ENCODE peak calls at places on chromosomes 6 and 20, in seven cellular contexts. One of them, this sample, is unnamed.

GRCh38 chr6:63923139-63923739 is 287.6 kb downstream of the PHF3 start:
- DNase-seq in NCI-H1417: peak; percentile 26
- DNase-seq in small intestine: peak; percentile 13
- DNase-seq in non-pigmented ciliary epithelial cell: peak; percentile 3
- DNase-seq in SK-N-SH: peak; percentile 47
- DNase-seq in ACHN: peak; percentile 39
- DNase-seq in endodermal cell: no peak
- DNase-seq in this sample: peak; percentile 57

GRCh38 chr6:159679091-159680077 is 13.7 kb downstream of the SOD2 start:
- DNase-seq in endodermal cell: no peak
- DNase-seq in small intestine: no peak
- DNase-seq in NCI-H1417: no peak
- DNase-seq in SK-N-SH: no peak
- DNase-seq in ACHN: no peak
- DNase-seq in non-pigmented ciliary epithelial cell: no peak
- DNase-seq in this sample: no peak

GRCh38 chr6:67184405-67184804 is 1450.7 kb upstream of the ADGRB3 start:
- DNase-seq in non-pigmented ciliary epithelial cell: no peak
- DNase-seq in endodermal cell: no peak
- DNase-seq in small intestine: no peak
- DNase-seq in ACHN: no peak
- DNase-seq in SK-N-SH: no peak
- DNase-seq in NCI-H1417: no peak
- DNase-seq in this sample: no peak

GRCh38 chr6:18203786-18204185 is 48.6 kb downstream of the KDM1B start:
- DNase-seq in NCI-H1417: no peak
- DNase-seq in non-pigmented ciliary epithelial cell: no peak
- DNase-seq in endodermal cell: peak; percentile 33
- DNase-seq in ACHN: no peak
- DNase-seq in small intestine: no peak
- DNase-seq in SK-N-SH: no peak
- DNase-seq in this sample: no peak

GRCh38 chr6:16146527-16146955 is 17.7 kb downstream of the MYLIP start:
- DNase-seq in small intestine: peak; percentile 66
- DNase-seq in NCI-H1417: no peak
- DNase-seq in non-pigmented ciliary epithelial cell: no peak
- DNase-seq in ACHN: no peak
- DNase-seq in SK-N-SH: peak; percentile 38
- DNase-seq in endodermal cell: no peak
- DNase-seq in this sample: no peak

GRCh38 chr6:33192105-33192646 is at the start of gene COL11A2:
- DNase-seq in NCI-H1417: no peak
- DNase-seq in small intestine: no peak
- DNase-seq in SK-N-SH: peak; percentile 73
- DNase-seq in endodermal cell: peak; percentile 71
- DNase-seq in non-pigmented ciliary epithelial cell: no peak
- DNase-seq in ACHN: no peak
- DNase-seq in this sample: no peak

GRCh38 chr6:60687085-60687484 is 1598.9 kb downstream of the KHDRBS2 start:
- DNase-seq in ACHN: no peak
- DNase-seq in SK-N-SH: no peak
- DNase-seq in endodermal cell: no peak
- DNase-seq in small intestine: no peak
- DNase-seq in NCI-H1417: no peak
- DNase-seq in non-pigmented ciliary epithelial cell: no peak
- DNase-seq in this sample: no peak

GRCh38 chr20:60249436-60249835 is 291.2 kb downstream of the CDH26 start:
- DNase-seq in NCI-H1417: no peak
- DNase-seq in small intestine: no peak
- DNase-seq in SK-N-SH: no peak
- DNase-seq in endodermal cell: no peak
- DNase-seq in non-pigmented ciliary epithelial cell: peak; percentile 85
- DNase-seq in ACHN: peak; percentile 94
- DNase-seq in this sample: peak; percentile 39

GRCh38 chr6:14732845-14733757 is 512.8 kb upstream of the JARID2 start:
- DNase-seq in small intestine: no peak
- DNase-seq in endodermal cell: peak; percentile 70
- DNase-seq in NCI-H1417: no peak
- DNase-seq in non-pigmented ciliary epithelial cell: no peak
- DNase-seq in ACHN: peak; percentile 11
- DNase-seq in SK-N-SH: no peak
- DNase-seq in this sample: peak; percentile 38

GRCh38 chr6:19327684-19328083 is 509.5 kb upstream of the ID4 start:
- DNase-seq in NCI-H1417: peak; percentile 65
- DNase-seq in non-pigmented ciliary epithelial cell: no peak
- DNase-seq in ACHN: no peak
- DNase-seq in small intestine: no peak
- DNase-seq in endodermal cell: no peak
- DNase-seq in SK-N-SH: no peak
- DNase-seq in this sample: no peak

GRCh38 chr6:135578976-135579375 is 81.4 kb upstream of the AHI1 start:
- DNase-seq in endodermal cell: no peak
- DNase-seq in ACHN: no peak
- DNase-seq in NCI-H1417: no peak
- DNase-seq in SK-N-SH: no peak
- DNase-seq in non-pigmented ciliary epithelial cell: no peak
- DNase-seq in small intestine: no peak
- DNase-seq in this sample: no peak

GRCh38 chr6:443621-444175 is 52.1 kb downstream of the IRF4 start:
- DNase-seq in small intestine: no peak
- DNase-seq in endodermal cell: no peak
- DNase-seq in ACHN: no peak
- DNase-seq in non-pigmented ciliary epithelial cell: no peak
- DNase-seq in NCI-H1417: no peak
- DNase-seq in SK-N-SH: no peak
- DNase-seq in this sample: no peak

GRCh38 chr6:47407295-47408281 is 70.0 kb upstream of the CD2AP start:
- DNase-seq in NCI-H1417: no peak
- DNase-seq in SK-N-SH: no peak
- DNase-seq in non-pigmented ciliary epithelial cell: no peak
- DNase-seq in small intestine: peak; percentile 46
- DNase-seq in ACHN: peak; percentile 47
- DNase-seq in endodermal cell: no peak
- DNase-seq in this sample: peak; percentile 83

GRCh38 chr6:137188855-137189254 is 15.4 kb upstream of the IL22RA2 start:
- DNase-seq in ACHN: peak; percentile 13
- DNase-seq in non-pigmented ciliary epithelial cell: no peak
- DNase-seq in endodermal cell: no peak
- DNase-seq in NCI-H1417: peak; percentile 30
- DNase-seq in SK-N-SH: no peak
- DNase-seq in small intestine: no peak
- DNase-seq in this sample: no peak

GRCh38 chr6:130033999-130034814 is 15.8 kb downstream of the L3MBTL3 start:
- DNase-seq in NCI-H1417: no peak
- DNase-seq in small intestine: peak; percentile 11
- DNase-seq in endodermal cell: no peak
- DNase-seq in SK-N-SH: no peak
- DNase-seq in ACHN: no peak
- DNase-seq in non-pigmented ciliary epithelial cell: peak; percentile 43
- DNase-seq in this sample: peak; percentile 54

GRCh38 chr20:10115021-10115420 is 80.2 kb downstream of the ANKEF1 start:
- DNase-seq in non-pigmented ciliary epithelial cell: peak; percentile 75
- DNase-seq in small intestine: no peak
- DNase-seq in ACHN: peak; percentile 34
- DNase-seq in SK-N-SH: no peak
- DNase-seq in endodermal cell: no peak
- DNase-seq in NCI-H1417: no peak
- DNase-seq in this sample: peak; percentile 1

GRCh38 chr6:129489215-129489765 is 220.7 kb downstream of the ARHGAP18 start:
- DNase-seq in SK-N-SH: no peak
- DNase-seq in small intestine: no peak
- DNase-seq in endodermal cell: no peak
- DNase-seq in NCI-H1417: no peak
- DNase-seq in non-pigmented ciliary epithelial cell: no peak
- DNase-seq in ACHN: no peak
- DNase-seq in this sample: no peak

GRCh38 chr6:147467891-147468290 is 40.6 kb upstream of the SAMD5 start:
- DNase-seq in SK-N-SH: no peak
- DNase-seq in non-pigmented ciliary epithelial cell: no peak
- DNase-seq in small intestine: no peak
- DNase-seq in endodermal cell: no peak
- DNase-seq in NCI-H1417: no peak
- DNase-seq in ACHN: no peak
- DNase-seq in this sample: no peak

GRCh38 chr6:15464211-15464725 is 198.6 kb downstream of the DTNBP1 start:
- DNase-seq in non-pigmented ciliary epithelial cell: no peak
- DNase-seq in endodermal cell: peak; percentile 83
- DNase-seq in NCI-H1417: peak; percentile 18
- DNase-seq in ACHN: peak; percentile 29
- DNase-seq in small intestine: peak; percentile 40
- DNase-seq in SK-N-SH: no peak
- DNase-seq in this sample: peak; percentile 7

GRCh38 chr6:166253277-166254229 is 54.6 kb downstream of the PRR18 start:
- DNase-seq in NCI-H1417: no peak
- DNase-seq in SK-N-SH: peak; percentile 66
- DNase-seq in endodermal cell: peak; percentile 91
- DNase-seq in ACHN: no peak
- DNase-seq in small intestine: no peak
- DNase-seq in non-pigmented ciliary epithelial cell: no peak
- DNase-seq in this sample: no peak

GRCh38 chr6:82022614-82023102 is 224.9 kb downstream of the IBTK start:
- DNase-seq in SK-N-SH: no peak
- DNase-seq in non-pigmented ciliary epithelial cell: no peak
- DNase-seq in NCI-H1417: no peak
- DNase-seq in endodermal cell: no peak
- DNase-seq in small intestine: peak; percentile 75
- DNase-seq in ACHN: peak; percentile 78
- DNase-seq in this sample: peak; percentile 85

GRCh38 chr6:79134699-79135474 is 56.8 kb upstream of the PHIP start:
- DNase-seq in small intestine: no peak
- DNase-seq in SK-N-SH: no peak
- DNase-seq in ACHN: no peak
- DNase-seq in endodermal cell: no peak
- DNase-seq in non-pigmented ciliary epithelial cell: no peak
- DNase-seq in NCI-H1417: peak; percentile 40
- DNase-seq in this sample: no peak

GRCh38 chr20:58624687-58625086 is 26.4 kb upstream of the STX16 start:
- DNase-seq in non-pigmented ciliary epithelial cell: no peak
- DNase-seq in SK-N-SH: no peak
- DNase-seq in ACHN: no peak
- DNase-seq in NCI-H1417: no peak
- DNase-seq in endodermal cell: no peak
- DNase-seq in small intestine: no peak
- DNase-seq in this sample: no peak

GRCh38 chr6:52389626-52390360 is 27.8 kb downstream of the PAQR8 start:
- DNase-seq in NCI-H1417: no peak
- DNase-seq in endodermal cell: no peak
- DNase-seq in non-pigmented ciliary epithelial cell: no peak
- DNase-seq in ACHN: peak; percentile 65
- DNase-seq in small intestine: peak; percentile 99
- DNase-seq in SK-N-SH: peak; percentile 63
- DNase-seq in this sample: peak; percentile 69

GRCh38 chr6:654136-654535 is 2.8 kb downstream of the HUS1B start:
- DNase-seq in NCI-H1417: no peak
- DNase-seq in small intestine: no peak
- DNase-seq in non-pigmented ciliary epithelial cell: no peak
- DNase-seq in SK-N-SH: no peak
- DNase-seq in ACHN: no peak
- DNase-seq in endodermal cell: no peak
- DNase-seq in this sample: no peak

GRCh38 chr6:105522626-105523322 is 119.9 kb upstream of the PREP start:
- DNase-seq in non-pigmented ciliary epithelial cell: no peak
- DNase-seq in NCI-H1417: no peak
- DNase-seq in SK-N-SH: no peak
- DNase-seq in ACHN: no peak
- DNase-seq in endodermal cell: no peak
- DNase-seq in small intestine: no peak
- DNase-seq in this sample: peak; percentile 20

GRCh38 chr6:108446629-108447150 is 114.0 kb upstream of the FOXO3 start:
- DNase-seq in non-pigmented ciliary epithelial cell: no peak
- DNase-seq in endodermal cell: no peak
- DNase-seq in SK-N-SH: no peak
- DNase-seq in small intestine: no peak
- DNase-seq in ACHN: no peak
- DNase-seq in NCI-H1417: no peak
- DNase-seq in this sample: no peak

GRCh38 chr6:71043902-71044301 is 87.0 kb upstream of the B3GAT2 start:
- DNase-seq in NCI-H1417: no peak
- DNase-seq in non-pigmented ciliary epithelial cell: no peak
- DNase-seq in ACHN: no peak
- DNase-seq in SK-N-SH: no peak
- DNase-seq in small intestine: no peak
- DNase-seq in endodermal cell: no peak
- DNase-seq in this sample: no peak

GRCh38 chr20:32325706-32326506 is 32.2 kb upstream of the ASXL1 start:
- DNase-seq in NCI-H1417: no peak
- DNase-seq in small intestine: peak; percentile 79
- DNase-seq in endodermal cell: no peak
- DNase-seq in non-pigmented ciliary epithelial cell: no peak
- DNase-seq in SK-N-SH: no peak
- DNase-seq in ACHN: peak; percentile 41
- DNase-seq in this sample: peak; percentile 84

GRCh38 chr6:148223424-148223842 is 119.2 kb upstream of the SASH1 start:
- DNase-seq in SK-N-SH: no peak
- DNase-seq in non-pigmented ciliary epithelial cell: no peak
- DNase-seq in ACHN: no peak
- DNase-seq in endodermal cell: no peak
- DNase-seq in NCI-H1417: no peak
- DNase-seq in small intestine: no peak
- DNase-seq in this sample: no peak

GRCh38 chr20:14453259-14453658 is 115.8 kb upstream of the FLRT3 start:
- DNase-seq in NCI-H1417: no peak
- DNase-seq in small intestine: no peak
- DNase-seq in endodermal cell: no peak
- DNase-seq in SK-N-SH: no peak
- DNase-seq in non-pigmented ciliary epithelial cell: no peak
- DNase-seq in ACHN: no peak
- DNase-seq in this sample: no peak

GRCh38 chr20:6178537-6178936 is 55.7 kb upstream of the FERMT1 start:
- DNase-seq in small intestine: peak; percentile 47
- DNase-seq in non-pigmented ciliary epithelial cell: no peak
- DNase-seq in NCI-H1417: peak; percentile 8
- DNase-seq in ACHN: peak; percentile 37
- DNase-seq in endodermal cell: no peak
- DNase-seq in SK-N-SH: peak; percentile 28
- DNase-seq in this sample: peak; percentile 35

GRCh38 chr6:96899019-96899418 is 1.3 kb upstream of the NDUFAF4 start:
- DNase-seq in non-pigmented ciliary epithelial cell: peak; percentile 13
- DNase-seq in SK-N-SH: peak; percentile 19
- DNase-seq in ACHN: peak; percentile 56
- DNase-seq in small intestine: peak; percentile 51
- DNase-seq in NCI-H1417: peak; percentile 31
- DNase-seq in endodermal cell: no peak
- DNase-seq in this sample: peak; percentile 53

GRCh38 chr20:17594443-17594842 is 24.6 kb downstream of the DSTN start:
- DNase-seq in SK-N-SH: no peak
- DNase-seq in small intestine: no peak
- DNase-seq in non-pigmented ciliary epithelial cell: peak; percentile 34
- DNase-seq in ACHN: no peak
- DNase-seq in endodermal cell: no peak
- DNase-seq in NCI-H1417: no peak
- DNase-seq in this sample: no peak

GRCh38 chr6:41892921-41893564 is 2.1 kb downstream of the USP49 start:
- DNase-seq in small intestine: no peak
- DNase-seq in non-pigmented ciliary epithelial cell: no peak
- DNase-seq in ACHN: no peak
- DNase-seq in NCI-H1417: no peak
- DNase-seq in endodermal cell: no peak
- DNase-seq in SK-N-SH: no peak
- DNase-seq in this sample: no peak

GRCh38 chr6:75427342-75427741 is 66.3 kb downstream of the FILIP1 start:
- DNase-seq in SK-N-SH: no peak
- DNase-seq in endodermal cell: no peak
- DNase-seq in non-pigmented ciliary epithelial cell: no peak
- DNase-seq in NCI-H1417: no peak
- DNase-seq in ACHN: no peak
- DNase-seq in small intestine: no peak
- DNase-seq in this sample: no peak

GRCh38 chr20:32510601-32511357 is 74.4 kb downstream of the NOL4L start:
- DNase-seq in SK-N-SH: no peak
- DNase-seq in endodermal cell: peak; percentile 63
- DNase-seq in non-pigmented ciliary epithelial cell: no peak
- DNase-seq in ACHN: no peak
- DNase-seq in NCI-H1417: peak; percentile 43
- DNase-seq in small intestine: no peak
- DNase-seq in this sample: no peak